ENCODE peak calls at places on chromosomes 1 and 21, in four cellular contexts. V is GM12878, T is K562, S is H1. G is an unnamed sample. For H3K9me3, the result is how much of the 10 kb centered on the place peaks cover.

GRCh38 chr21:28106370-28106890 is 886.2 kb downstream of the LTN1 start:
- DNase-seq in S (no peak), T (no peak), V (no peak), G (no peak)

GRCh38 chr1:46133946-46134345 is 1.5 kb upstream of the PIK3R3 start:
- DNase-seq in T (no peak), S (no peak), V (no peak), G (no peak)

GRCh38 chr1:174743654-174744561 is 255.8 kb upstream of the CACYBP start:
- DNase-seq in V (no peak), S (no peak), T (peak), G (peak)

GRCh38 chr1:66012076-66012769 is 219.5 kb downstream of the PDE4B start:
- DNase-seq in V (no peak), T (no peak), S (no peak), G (no peak)

GRCh38 chr1:228782662-228783414 is 47.6 kb downstream of the RHOU start:
- DNase-seq in V (no peak), T (no peak), S (no peak), G (no peak)

GRCh38 chr21:27571706-27572105 is 604.8 kb upstream of the ADAMTS5 start:
- DNase-seq in V (no peak), T (no peak), S (no peak), G (no peak)

GRCh38 chr1:30879126-30879786 is 29.3 kb downstream of the SDC3 start:
- DNase-seq in T (no peak), V (no peak), S (no peak), G (no peak)

GRCh38 chr1:215845224-215845902 is 278.3 kb downstream of the KCTD3 start:
- DNase-seq in S (no peak), V (no peak), T (no peak), G (peak)

GRCh38 chr1:172746091-172746949 is 87.4 kb downstream of the FASLG start:
- DNase-seq in T (no peak), S (no peak), V (peak), G (peak)

GRCh38 chr1:157496121-157496526 is 56.2 kb downstream of the FCRL5 start:
- DNase-seq in V (no peak), S (no peak), T (peak), G (peak)

GRCh38 chr1:151059342-151060240 is at the start of gene CDC42SE1:
- DNase-seq in T (peak), V (peak), S (no peak), G (peak)

GRCh38 chr1:2050482-2050792 is 226 bp downstream of the PRKCZ start:
- DNase-seq in V (no peak), T (no peak), S (no peak), G (no peak)

GRCh38 chr1:214101246-214101645 is 113.5 kb downstream of the PROX1 start:
- DNase-seq in V (no peak), S (no peak), T (no peak), G (no peak)

GRCh38 chr1:111517464-111518225 is 14.2 kb upstream of the ADORA3 start:
- DNase-seq in T (no peak), V (no peak), S (no peak), G (no peak)

GRCh38 chr1:41805771-41806471 is 112.8 kb downstream of the HIVEP3 start:
- DNase-seq in S (no peak), T (no peak), V (no peak), G (no peak)

GRCh38 chr1:61426254-61426653 is 298.7 kb downstream of the TM2D1 start:
- DNase-seq in S (no peak), V (no peak), T (no peak), G (no peak)

GRCh38 chr1:48493970-48494769 is 22.2 kb upstream of the SPATA6 start:
- DNase-seq in T (no peak), V (no peak), S (no peak), G (no peak)

GRCh38 chr1:235075955-235076308 is 52.7 kb downstream of the TOMM20 start:
- DNase-seq in V (no peak), T (no peak), S (no peak), G (no peak)

GRCh38 chr1:87149166-87150065 is 179.3 kb upstream of the LMO4 start:
- DNase-seq in S (peak), V (no peak), T (no peak), G (no peak)

GRCh38 chr21:43812139-43812821 is 22.9 kb downstream of the RRP1 start:
- DNase-seq in S (no peak), T (no peak), V (no peak), G (no peak)

GRCh38 chr1:4174291-4175200 is 274.5 kb upstream of the C1orf174 start:
- DNase-seq in V (no peak), T (peak), S (no peak), G (no peak)

GRCh38 chr1:167294528-167294927 is 73.8 kb downstream of the POU2F1 start:
- DNase-seq in S (no peak), T (no peak), V (no peak), G (no peak)

GRCh38 chr1:191695865-191696264 is 462.4 kb upstream of the RGS18 start:
- DNase-seq in V (peak), S (no peak), T (no peak), G (no peak)

GRCh38 chr1:203229471-203230178 is at the start of gene CHIT1:
- DNase-seq in S (no peak), V (no peak), T (no peak), G (no peak)

GRCh38 chr1:174039069-174039468 is 16.9 kb upstream of the RC3H1 start:
- DNase-seq in S (no peak), V (no peak), T (no peak), G (no peak)

GRCh38 chr1:6799499-6799898 is 14.2 kb downstream of the CAMTA1 start:
- DNase-seq in S (no peak), V (no peak), T (no peak), G (no peak)

GRCh38 chr1:211258310-211258755 is 833 bp upstream of the RCOR3 start:
- DNase-seq in T (peak), V (no peak), S (no peak), G (no peak)

GRCh38 chr21:17848228-17848627 is 29.1 kb upstream of the C21orf91 start:
- DNase-seq in V (peak), S (no peak), T (no peak), G (no peak)

GRCh38 chr1:151887028-151887427 is 22.3 kb downstream of the THEM4 start:
- DNase-seq in V (no peak), T (no peak), S (no peak), G (no peak)

GRCh38 chr1:98385691-98386090 is 275.8 kb upstream of the SNX7 start:
- DNase-seq in T (no peak), V (no peak), S (no peak), G (no peak)

GRCh38 chr21:44653656-44654575 is 543 bp downstream of the KRTAP12-4 start:
- DNase-seq in S (no peak), T (no peak), V (no peak), G (no peak)

GRCh38 chr1:63704443-63704842 is 69.4 kb upstream of the ROR1 start:
- DNase-seq in V (no peak), S (no peak), T (no peak), G (no peak)

GRCh38 chr1:33122483-33123170 is 41.7 kb downstream of the AZIN2 start:
- DNase-seq in S (no peak), V (no peak), T (no peak), G (no peak)

GRCh38 chr1:70084314-70084915 is 121.0 kb downstream of the LRRC40 start:
- DNase-seq in V (no peak), T (no peak), S (no peak), G (no peak)

GRCh38 chr1:188166654-188167053 is 1337.9 kb downstream of the PLA2G4A start:
- DNase-seq in T (no peak), S (no peak), V (no peak), G (no peak)

GRCh38 chr1:91660708-91661107 is 160.1 kb downstream of the CDC7 start:
- DNase-seq in T (no peak), V (no peak), S (no peak), G (no peak)
- H3K9me3 ChIP-seq in T (under half), V (under half), S (under half), G (under half)

GRCh38 chr1:168637350-168637991 is 61.1 kb downstream of the XCL1 start:
- DNase-seq in T (peak), S (no peak), V (no peak), G (peak)
- TF ChIP-seq EGR1 in T (no peak), S (no peak), V (no peak), G (no peak)

GRCh38 chr1:193201021-193201420 is 14.6 kb upstream of the B3GALT2 start:
- DNase-seq in T (no peak), V (no peak), S (no peak), G (no peak)
- H3K9me3 ChIP-seq in T (under half), V (under half), S (under half), G (under half)

DNA sequence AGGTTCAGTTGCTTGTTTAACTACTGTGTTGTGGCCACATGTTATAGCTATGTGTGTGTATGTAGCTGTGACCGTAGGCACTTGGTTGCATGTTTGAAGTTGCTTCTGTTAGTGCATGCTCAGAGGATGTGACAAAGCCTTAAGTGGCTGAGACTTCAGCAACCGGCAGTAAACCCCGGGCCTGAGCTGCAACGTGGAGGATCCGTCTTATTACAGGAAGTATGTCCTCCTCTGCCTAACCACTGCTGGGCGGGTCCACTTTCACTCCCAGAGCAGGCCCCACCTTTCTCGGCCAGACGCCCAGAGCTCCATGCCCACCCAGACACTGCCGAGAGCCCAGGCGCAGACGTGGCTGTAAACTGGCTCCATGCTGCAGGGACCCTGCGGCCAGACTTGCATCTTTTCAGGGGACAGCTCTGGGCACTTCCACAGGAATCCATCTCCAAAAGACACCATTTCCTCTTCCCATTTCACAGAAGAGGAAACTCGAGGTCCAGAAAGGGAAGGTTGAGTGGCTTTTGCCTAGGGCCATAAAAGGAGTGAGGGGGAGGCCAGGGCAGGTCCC is 2.2 kb downstream of the TCEA3 start:
- DNase-seq in S (no peak), V (no peak), T (peak), G (no peak)
- TF ChIP-seq EGR1 in S (no peak), V (no peak), T (no peak), G (no peak)

GRCh38 chr1:5485968-5486665 is 506.1 kb downstream of the NPHP4 start:
- DNase-seq in V (no peak), S (no peak), T (no peak), G (no peak)
- H3K9me3 ChIP-seq in V (under half), S (under half), T (under half), G (under half)

GRCh38 chr21:25639922-25640670 is 1.0 kb downstream of the JAM2 start:
- DNase-seq in T (no peak), S (no peak), V (no peak), G (no peak)

GRCh38 chr21:25636727-25637126 is 2.3 kb upstream of the JAM2 start:
- DNase-seq in S (no peak), T (no peak), V (no peak), G (no peak)

GRCh38 chr21:25639167-25639921 is at the start of gene JAM2:
- DNase-seq in S (no peak), V (no peak), T (no peak), G (no peak)

GRCh38 chr21:25637846-25638245 is 1.2 kb upstream of the JAM2 start:
- DNase-seq in S (no peak), V (no peak), T (no peak), G (no peak)

GRCh38 chr21:25638634-25639166 is 358 bp upstream of the JAM2 start:
- DNase-seq in V (peak), S (no peak), T (no peak), G (no peak)
- TF ChIP-seq EGR1 in V (no peak), S (no peak), T (no peak), G (no peak)

DNA sequence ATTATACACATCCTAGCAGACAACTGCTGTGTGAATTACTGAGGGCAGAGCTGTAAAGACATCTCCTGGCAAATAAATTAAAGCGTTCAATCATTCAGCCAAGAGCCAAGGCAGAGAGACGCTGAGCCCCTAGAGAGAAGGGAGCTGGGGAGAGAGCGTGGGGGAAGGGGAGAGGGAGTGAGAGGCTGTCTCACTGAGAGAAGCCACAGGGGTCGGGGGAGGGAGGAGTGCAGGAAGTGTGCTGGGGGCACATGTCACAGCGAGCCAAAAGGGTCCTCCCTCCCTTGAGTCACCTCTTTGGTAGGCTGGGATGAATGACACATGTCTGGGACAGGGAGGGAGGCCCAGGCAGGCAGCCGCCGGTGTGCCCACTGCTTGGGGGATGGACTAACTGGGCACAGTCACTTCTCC is 21.2 kb upstream of the PARP1 start:
- DNase-seq in T (no peak), V (no peak), S (no peak), G (no peak)
- H3K9me3 ChIP-seq in T (under half), V (under half), S (under half), G (under half)

DNA sequence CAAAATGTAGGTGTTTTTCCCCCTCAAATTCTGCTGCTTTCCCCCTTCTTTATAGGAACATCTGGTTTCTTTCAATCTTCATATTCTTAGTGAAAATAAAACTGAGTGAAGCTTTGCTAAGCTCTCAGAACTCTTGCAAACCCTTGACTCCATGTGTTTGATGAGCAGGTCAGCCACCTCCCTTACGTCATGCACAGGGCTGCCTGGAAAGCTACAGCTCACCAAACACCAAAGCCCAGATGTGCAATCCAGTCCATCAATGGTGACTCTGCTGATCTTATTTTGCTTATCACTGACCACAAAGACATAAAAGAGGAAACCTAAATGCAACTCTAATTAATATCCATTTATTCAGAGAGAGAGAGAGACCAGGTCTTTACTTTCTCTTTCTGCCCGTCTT is 5.6 kb downstream of the CACNA1E start:
- DNase-seq in V (no peak), T (no peak), S (no peak), G (no peak)
- TF ChIP-seq EGR1 in V (no peak), T (no peak), S (no peak), G (no peak)

DNA sequence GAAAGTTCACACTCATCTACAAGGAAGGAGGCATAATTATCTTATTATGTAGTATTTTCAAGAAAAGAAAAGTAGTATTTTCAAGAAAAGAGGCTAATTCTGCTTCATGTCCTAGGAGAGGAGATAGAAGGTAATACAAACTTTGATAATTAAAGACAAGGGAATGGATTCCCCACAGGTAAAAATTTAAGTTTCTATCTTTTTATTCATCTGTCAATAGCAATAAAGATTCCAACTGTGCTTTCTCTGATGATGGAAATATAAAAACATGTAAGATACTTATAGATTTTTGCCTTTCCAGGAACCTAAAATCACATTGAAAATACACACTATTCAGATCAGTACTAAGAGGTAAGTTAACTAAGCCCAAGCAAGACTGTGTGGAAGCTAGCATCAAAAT is at the start of gene OR2M2:
- DNase-seq in T (no peak), V (no peak), S (no peak), G (no peak)
- H3K9me3 ChIP-seq in T (under half), V (under half), S (under half), G (under half)

GRCh38 chr1:153344718-153345025 is 4.0 kb downstream of the PGLYRP4 start:
- DNase-seq in T (no peak), V (no peak), S (no peak), G (no peak)
- TF ChIP-seq EGR1 in T (no peak), V (no peak), S (no peak), G (no peak)